ENCODE peak calls at places on chromosomes 5 and 9, in seven cellular contexts. D is mucosa of gallbladder; E is B cell; L is NCI-H1092; J is T follicular helper cell; G is germinal center; P is activated effector memory CD4-positive, alpha-beta T cell treated with anti-CD3 and anti-CD28 coated beads, Interleukin-2, amount 50 U/mL, for 16 hours. H is an unnamed sample.

GRCh38 chr9:121788686-121789366 is 137.4 kb downstream of the DAB2IP start:
- DNase-seq in D (no peak), E (no peak), L (no peak), J (no peak), G (no peak), P (no peak), H (no peak)

GRCh38 chr5:142869883-142870282 is 99.7 kb downstream of the ARHGAP26 start:
- DNase-seq in D (peak), E (no peak), L (no peak), J (no peak), G (no peak), P (no peak), H (no peak)

GRCh38 chr5:94893404-94894145 is 275.1 kb downstream of the SLF1 start:
- DNase-seq in D (no peak), E (no peak), L (no peak), J (no peak), G (no peak), P (no peak), H (no peak)

GRCh38 chr9:129175825-129176633 is 2.0 kb downstream of the IER5L start:
- DNase-seq in D (peak), E (peak), L (no peak), J (no peak), G (peak), P (peak), H (peak)

GRCh38 chr9:83472221-83472665 is 66.0 kb downstream of the FRMD3 start:
- DNase-seq in D (peak), E (no peak), L (no peak), J (no peak), G (no peak), P (no peak), H (no peak)

GRCh38 chr5:35828092-35828598 is 28.5 kb upstream of the IL7R start:
- DNase-seq in D (no peak), E (no peak), L (no peak), J (no peak), G (no peak), P (no peak), H (no peak)

GRCh38 chr5:107401470-107402085 is 269.2 kb downstream of the EFNA5 start:
- DNase-seq in D (no peak), E (no peak), L (peak), J (no peak), G (no peak), P (no peak), H (no peak)

GRCh38 chr5:43156388-43156787 is 35.6 kb upstream of the NIM1K start:
- DNase-seq in D (no peak), E (no peak), L (no peak), J (no peak), G (no peak), P (no peak), H (peak)

GRCh38 chr5:3954189-3954588 is 358.6 kb downstream of the IRX1 start:
- DNase-seq in D (no peak), E (no peak), L (no peak), J (no peak), G (no peak), P (no peak), H (no peak)

GRCh38 chr5:91521313-91521712 is 138.2 kb upstream of the ARRDC3 start:
- DNase-seq in D (no peak), E (no peak), L (no peak), J (no peak), G (no peak), P (no peak), H (no peak)

GRCh38 chr9:112059145-112059979 is 115.7 kb downstream of the SUSD1 start:
- DNase-seq in D (peak), E (no peak), L (no peak), J (no peak), G (no peak), P (no peak), H (no peak)

GRCh38 chr9:76216161-76216649 is 178.0 kb downstream of the RFK start:
- DNase-seq in D (no peak), E (no peak), L (no peak), J (no peak), G (no peak), P (no peak), H (no peak)

GRCh38 chr9:126806336-126806735 is 1.5 kb downstream of the ZBTB43 start:
- DNase-seq in D (no peak), E (no peak), L (no peak), J (no peak), G (no peak), P (no peak), H (no peak)